ENCODE peak calls at places on chromosomes 11 and 22, in five cellular contexts. One of them, this sample, is unnamed.

GRCh38 chr11:68843703-68844312 is 2.1 kb upstream of the CPT1A start:
- DNase-seq in ELF-1: peak; percentile 71
- DNase-seq in activated CD4-positive, CD25-positive, alpha-beta regulatory T cell: peak; percentile 63
- DNase-seq in HT1080: no peak
- DNase-seq in kidney epithelial cell: no peak
- DNase-seq in this sample: peak; percentile 63

GRCh38 chr22:17407643-17408042 is 38.4 kb downstream of the CECR2 start:
- DNase-seq in ELF-1: no peak
- DNase-seq in activated CD4-positive, CD25-positive, alpha-beta regulatory T cell: no peak
- DNase-seq in HT1080: no peak
- DNase-seq in kidney epithelial cell: no peak
- DNase-seq in this sample: no peak

GRCh38 chr11:65700377-65700776 is 11.7 kb upstream of the KAT5 start:
- DNase-seq in ELF-1: no peak
- DNase-seq in activated CD4-positive, CD25-positive, alpha-beta regulatory T cell: no peak
- DNase-seq in HT1080: no peak
- DNase-seq in kidney epithelial cell: no peak
- DNase-seq in this sample: no peak

GRCh38 chr11:9014826-9015225 is 11.0 kb upstream of the NRIP3 start:
- DNase-seq in ELF-1: no peak
- DNase-seq in activated CD4-positive, CD25-positive, alpha-beta regulatory T cell: no peak
- DNase-seq in HT1080: no peak
- DNase-seq in kidney epithelial cell: no peak
- DNase-seq in this sample: no peak

GRCh38 chr22:45072322-45072903 is 62.6 kb upstream of the PHF21B start:
- DNase-seq in ELF-1: peak; percentile 82
- DNase-seq in activated CD4-positive, CD25-positive, alpha-beta regulatory T cell: no peak
- DNase-seq in HT1080: peak; percentile 90
- DNase-seq in kidney epithelial cell: peak; percentile 62
- DNase-seq in this sample: no peak

GRCh38 chr11:64743591-64744543 is at the start of gene RASGRP2:
- DNase-seq in ELF-1: peak; percentile 77
- DNase-seq in activated CD4-positive, CD25-positive, alpha-beta regulatory T cell: peak; percentile 79
- DNase-seq in HT1080: no peak
- DNase-seq in kidney epithelial cell: no peak
- DNase-seq in this sample: peak; percentile 92

GRCh38 chr22:50357222-50357621 is 14.1 kb downstream of the PPP6R2 start:
- DNase-seq in ELF-1: no peak
- DNase-seq in activated CD4-positive, CD25-positive, alpha-beta regulatory T cell: no peak
- DNase-seq in HT1080: no peak
- DNase-seq in kidney epithelial cell: no peak
- DNase-seq in this sample: no peak

GRCh38 chr11:122883682-122883981 is 1.1 kb downstream of the JHY start:
- DNase-seq in ELF-1: no peak
- DNase-seq in activated CD4-positive, CD25-positive, alpha-beta regulatory T cell: no peak
- DNase-seq in HT1080: no peak
- DNase-seq in kidney epithelial cell: no peak
- DNase-seq in this sample: no peak

GRCh38 chr22:49620003-49620556 is 207.6 kb downstream of the BRD1 start:
- DNase-seq in ELF-1: peak; percentile 39
- DNase-seq in activated CD4-positive, CD25-positive, alpha-beta regulatory T cell: no peak
- DNase-seq in HT1080: no peak
- DNase-seq in kidney epithelial cell: no peak
- DNase-seq in this sample: no peak

This sample was measured in immature natural killer cell.